ENCODE peak calls at places on chromosomes 3 and 15, in eight cellular contexts. N, P, O, L, S, Z, J and R are unnamed samples.
A peak's percentile ranks its signal among the peaks of the same experiment; 100 is the strongest.

GRCh38 chr15:23897576-23897975 is 210.5 kb upstream of the NDN start:
- DNase-seq in N (no peak), P (no peak), O (no peak), L (no peak), S (no peak), Z (no peak), J (no peak), R (no peak)

GRCh38 chr15:70339551-70340517 is 242.1 kb upstream of the TLE3 start:
- DNase-seq in N (peak; percentile 62), P (no peak), O (no peak), L (no peak), S (peak; percentile 64), Z (no peak), J (no peak), R (peak; percentile 70)

GRCh38 chr3:194565597-194566190 is 67.5 kb downstream of the TMEM44 start:
- DNase-seq in N (peak; percentile 58), P (no peak), O (no peak), L (no peak), S (no peak), Z (no peak), J (no peak), R (peak; percentile 92)

GRCh38 chr15:44385344-44385942 is 42.0 kb upstream of the CTDSPL2 start:
- DNase-seq in N (peak; percentile 4), P (no peak), O (no peak), L (no peak), S (no peak), Z (no peak), J (no peak), R (no peak)

GRCh38 chr15:70478251-70478990 is 284.9 kb downstream of the UACA start:
- DNase-seq in N (no peak), P (no peak), O (no peak), L (peak; percentile 56), S (no peak), Z (no peak), J (no peak), R (no peak)

GRCh38 chr3:49701388-49702077 is 12.2 kb downstream of the RNF123 start:
- DNase-seq in N (no peak), P (no peak), O (no peak), L (no peak), S (no peak), Z (no peak), J (no peak), R (no peak)

GRCh38 chr15:51443282-51443914 is 101.9 kb downstream of the GLDN start:
- DNase-seq in N (no peak), P (no peak), O (no peak), L (no peak), S (no peak), Z (no peak), J (no peak), R (no peak)

GRCh38 chr15:70533931-70534742 is 229.2 kb downstream of the UACA start:
- DNase-seq in N (no peak), P (no peak), O (no peak), L (no peak), S (peak; percentile 5), Z (no peak), J (no peak), R (peak; percentile 33)

DNA sequence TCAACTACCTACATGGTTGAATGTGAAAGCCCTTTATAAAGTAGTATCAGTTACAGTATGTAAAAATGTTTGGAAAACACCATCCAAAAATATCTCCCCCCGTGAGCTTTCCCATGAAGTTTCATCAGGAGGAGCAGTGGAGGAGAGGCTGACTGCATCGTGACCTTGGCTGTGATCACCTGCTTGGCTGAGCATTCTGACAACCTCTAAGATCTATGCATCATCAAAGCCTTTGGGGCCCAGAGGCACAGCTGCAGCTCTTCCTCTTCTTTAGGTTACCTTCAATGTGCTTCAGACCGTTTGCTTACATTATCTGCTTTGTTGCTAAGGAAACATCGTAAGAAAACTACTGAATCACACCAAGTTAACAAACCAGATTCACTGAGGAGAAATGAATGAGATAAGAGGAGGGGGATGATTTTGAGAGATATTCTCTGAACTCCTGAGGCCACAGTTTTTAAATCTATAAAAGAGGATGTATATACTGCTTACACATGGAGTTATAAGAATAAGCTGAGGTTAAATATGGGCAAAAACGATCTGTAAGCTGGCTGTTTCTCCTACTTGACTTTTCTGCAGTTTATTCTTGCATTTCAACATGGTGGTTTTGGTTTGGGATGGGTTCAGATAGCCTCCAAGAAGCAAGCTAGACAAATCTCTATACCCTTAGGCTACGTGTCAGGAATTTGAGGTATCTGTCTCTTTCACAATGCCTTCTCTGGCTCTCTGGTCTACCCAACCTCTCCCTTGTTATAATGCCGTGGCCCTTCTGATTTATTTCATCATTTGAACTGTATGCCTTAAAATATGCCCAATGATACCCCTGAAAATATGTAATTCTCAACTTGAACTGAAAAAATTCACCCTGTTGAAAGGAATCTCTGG is 4.0 kb downstream of the GCSAM start:
- DNase-seq in N (peak; percentile 10), P (peak; percentile 20), O (no peak), L (no peak), S (no peak), Z (no peak), J (peak; percentile 90), R (peak; percentile 70)
- TF ChIP-seq CTCF in N (no peak), P (no peak), O (no peak), L (no peak), S (no peak), Z (no peak), J (no peak), R (no peak)

GRCh38 chr3:5198313-5198677 is 10.8 kb downstream of the EDEM1 start:
- DNase-seq in N (no peak), P (no peak), O (no peak), L (no peak), S (no peak), Z (no peak), J (no peak), R (no peak)
- H3K4me3 ChIP-seq in N (no peak overlapping the region), P (no peak overlapping the region), O (no peak overlapping the region), L (no peak overlapping the region), S (no peak overlapping the region), Z (no peak overlapping the region), J (no peak overlapping the region), R (no peak overlapping the region)

GRCh38 chr3:13424111-13424844 is 4.2 kb upstream of the NUP210 start:
- DNase-seq in N (no peak), P (no peak), O (no peak), L (no peak), S (no peak), Z (no peak), J (no peak), R (no peak)
- TF ChIP-seq CTCF in N (no peak), P (no peak), O (no peak), L (no peak), S (no peak), Z (no peak), J (no peak), R (no peak)

GRCh38 chr3:17138246-17139039 is 253.7 kb downstream of the PLCL2 start:
- DNase-seq in N (no peak), P (no peak), O (no peak), L (no peak), S (no peak), Z (no peak), J (no peak), R (no peak)

GRCh38 chr3:17137321-17137826 is 252.6 kb downstream of the PLCL2 start:
- DNase-seq in N (no peak), P (no peak), O (no peak), L (no peak), S (peak; percentile 50), Z (no peak), J (no peak), R (no peak)

GRCh38 chr3:17135696-17136095 is 250.9 kb downstream of the PLCL2 start:
- DNase-seq in N (no peak), P (no peak), O (no peak), L (no peak), S (no peak), Z (no peak), J (no peak), R (no peak)

GRCh38 chr3:17133637-17134545 is 249.1 kb downstream of the PLCL2 start:
- DNase-seq in N (no peak), P (no peak), O (no peak), L (no peak), S (peak; percentile 72), Z (no peak), J (no peak), R (no peak)

GRCh38 chr3:17136251-17136721 is 251.5 kb downstream of the PLCL2 start:
- DNase-seq in N (no peak), P (no peak), O (no peak), L (no peak), S (peak; percentile 71), Z (no peak), J (no peak), R (no peak)
- H3K4me3 ChIP-seq in N (no peak overlapping the region), P (no peak overlapping the region), O (no peak overlapping the region), L (no peak overlapping the region), S (no peak overlapping the region), Z (no peak overlapping the region), J (no peak overlapping the region), R (no peak overlapping the region)

DNA sequence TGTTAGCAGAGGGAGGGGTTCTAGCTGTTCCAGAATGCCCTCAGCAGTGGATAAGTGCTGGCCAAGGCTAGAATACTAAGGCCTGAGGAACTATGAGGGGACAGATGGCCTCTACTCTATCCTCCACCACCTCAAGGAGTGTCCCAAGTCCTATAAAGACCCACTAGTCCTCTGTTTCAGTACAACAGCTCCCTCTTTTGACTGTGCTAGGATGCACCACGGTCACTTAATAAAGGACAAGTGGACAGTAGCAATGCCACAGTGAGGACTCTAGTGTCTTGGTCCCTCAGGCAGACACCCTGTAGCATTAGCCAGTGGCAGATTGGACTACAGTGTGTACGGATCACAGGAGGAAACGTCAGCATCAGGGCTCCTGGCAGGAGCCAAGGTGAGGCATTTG is 171.8 kb upstream of the PROK2 start:
- DNase-seq in N (no peak), P (no peak), O (no peak), L (no peak), S (no peak), Z (no peak), J (no peak), R (no peak)
- TF ChIP-seq CTCF in N (no peak), P (no peak), O (peak; percentile 58), L (no peak), S (no peak), Z (no peak), J (no peak), R (no peak)

DNA sequence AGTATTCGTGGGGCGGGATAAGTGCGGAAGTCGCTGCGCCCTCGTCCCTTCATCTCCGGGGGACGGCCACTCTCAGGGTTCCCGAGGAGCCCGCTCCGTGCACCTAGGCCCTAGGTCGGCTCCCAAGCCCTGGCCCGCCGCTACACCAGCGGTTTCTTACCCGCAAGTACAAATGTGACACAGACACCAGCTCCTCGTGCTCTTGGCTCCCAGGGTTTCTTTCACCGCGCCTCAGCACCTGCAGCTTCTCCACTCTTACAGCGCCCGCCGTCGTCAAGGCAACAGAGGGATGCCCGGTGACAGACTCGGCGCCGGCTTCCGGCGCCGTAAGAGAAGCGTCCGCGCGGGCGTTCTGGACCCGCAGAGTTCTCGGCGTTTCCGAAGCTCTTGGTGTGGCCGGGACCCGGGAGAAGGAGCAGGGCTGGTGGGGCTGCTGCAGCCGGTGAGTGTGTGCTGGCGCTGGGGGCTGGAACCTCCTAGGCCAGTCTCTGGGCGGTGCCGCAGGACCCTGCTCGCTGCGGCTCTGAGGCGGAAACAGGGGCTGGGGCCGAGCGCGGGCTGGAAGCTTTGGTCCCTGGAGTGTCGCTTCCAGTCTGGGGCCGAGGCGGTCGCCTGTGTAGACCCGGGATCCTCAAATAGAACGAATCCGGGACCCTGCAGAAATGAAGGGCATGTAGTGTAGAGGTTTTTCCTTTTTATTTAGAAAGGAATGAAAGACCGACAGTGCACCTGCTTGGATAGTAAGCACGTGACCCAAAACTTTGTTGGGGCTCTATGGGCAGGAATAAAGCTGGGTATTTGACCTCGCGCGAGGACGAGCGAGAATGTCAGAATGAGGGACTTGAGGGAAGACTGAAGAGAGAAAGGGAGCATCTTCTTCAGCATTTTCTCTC is 155.4 kb upstream of the GOLGA6L4 start:
- DNase-seq in N (peak; percentile 12), P (peak; percentile 60), O (no peak), L (peak; percentile 9), S (no peak), Z (no peak), J (no peak), R (peak; percentile 5)
- H3K4me3 ChIP-seq in N (peak overlapping the region; percentile 42), P (peak overlapping the region; percentile 60), O (peak overlapping the region; percentile 69), L (peak overlapping the region; percentile 31), S (peak overlapping the region; percentile 62), Z (peak overlapping the region; percentile 29), J (no peak overlapping the region), R (peak overlapping the region; percentile 40)